ENCODE peak calls at places on chromosome 13, in ten cellular contexts. L, G, I, W, P, A, T, H, K and Z are unnamed samples.
A peak's percentile ranks its signal among the peaks of the same experiment; 100 is the strongest.

GRCh38 chr13:33026489-33027152 is 10.4 kb downstream of the KL start:
- DNase-seq in H (no peak), I (no peak), L (no peak), W (no peak), T (no peak), G (no peak), K (no peak), A (no peak), P (no peak), Z (no peak)

GRCh38 chr13:48641404-48641803 is 12.3 kb upstream of the CYSLTR2 start:
- DNase-seq in A (no peak), K (no peak), I (no peak), H (no peak), P (no peak), W (no peak), T (no peak), G (no peak), L (no peak), Z (no peak)

GRCh38 chr13:40313269-40314200 is 352.9 kb downstream of the FOXO1 start:
- DNase-seq in K (no peak), G (no peak), P (no peak), W (no peak), L (peak; percentile 90), H (peak; percentile 65), T (no peak), I (no peak), A (no peak), Z (peak; percentile 55)

GRCh38 chr13:23320926-23321533 is 112.5 kb downstream of the SACS start:
- DNase-seq in T (no peak), I (no peak), G (no peak), H (no peak), W (no peak), P (no peak), K (no peak), A (no peak), L (no peak), Z (no peak)

GRCh38 chr13:78604782-78605611 is 1.6 kb upstream of the POU4F1 start:
- DNase-seq in W (peak; percentile 8), P (no peak), G (no peak), K (no peak), A (no peak), H (no peak), I (no peak), T (no peak), L (no peak), Z (peak; percentile 26)

GRCh38 chr13:59643906-59644626 is 519.7 kb downstream of the DIAPH3 start:
- DNase-seq in T (no peak), I (no peak), W (no peak), A (no peak), L (no peak), H (no peak), K (no peak), G (no peak), P (no peak), Z (no peak)

GRCh38 chr13:112733661-112734379 is 44.0 kb downstream of the ATP11A start:
- DNase-seq in I (peak; percentile 74), G (no peak), K (no peak), A (no peak), T (no peak), P (peak; percentile 45), H (peak; percentile 27), W (no peak), L (no peak), Z (no peak)

GRCh38 chr13:21234537-21234936 is 58.1 kb downstream of the MRPL57 start:
- DNase-seq in P (no peak), A (no peak), G (no peak), W (no peak), H (no peak), T (no peak), L (no peak), I (peak; percentile 77), K (no peak), Z (no peak)

GRCh38 chr13:104105418-104106355 is 1039.5 kb upstream of the SLC10A2 start:
- DNase-seq in I (no peak), G (no peak), P (no peak), A (no peak), K (no peak), T (no peak), H (peak; percentile 6), L (no peak), W (no peak), Z (no peak)

GRCh38 chr13:92821324-92821723 is 405.3 kb upstream of the GPC6 start:
- DNase-seq in T (no peak), K (no peak), H (no peak), L (no peak), A (no peak), W (no peak), I (no peak), P (no peak), G (no peak), Z (no peak)

GRCh38 chr13:61417171-61417570 is 1.5 kb upstream of the PCDH20 start:
- DNase-seq in T (no peak), L (no peak), P (no peak), H (no peak), I (no peak), W (no peak), A (no peak), K (no peak), G (no peak), Z (no peak)

GRCh38 chr13:92745233-92745632 is 481.4 kb upstream of the GPC6 start:
- DNase-seq in H (peak; percentile 26), G (no peak), A (no peak), W (no peak), T (no peak), P (no peak), K (no peak), L (no peak), I (no peak), Z (no peak)

GRCh38 chr13:72782717-72783116 is 784 bp downstream of the PIBF1 start:
- DNase-seq in W (peak; percentile 10), L (peak; percentile 49), G (no peak), A (no peak), T (no peak), P (no peak), H (peak; percentile 50), K (peak; percentile 7), I (peak; percentile 9), Z (peak; percentile 35)

GRCh38 chr13:20553309-20553708 is 13.6 kb upstream of the IFT88 start:
- DNase-seq in L (no peak), T (no peak), I (no peak), P (no peak), K (no peak), H (no peak), W (no peak), G (no peak), A (no peak), Z (no peak)

GRCh38 chr13:60229708-60230272 is 66.1 kb upstream of the DIAPH3 start:
- DNase-seq in K (no peak), W (no peak), T (no peak), G (no peak), P (no peak), A (no peak), L (no peak), H (peak; percentile 77), I (no peak), Z (no peak)

GRCh38 chr13:31699650-31700049 is 39.7 kb upstream of the RXFP2 start:
- DNase-seq in A (no peak), K (no peak), T (no peak), G (no peak), L (peak; percentile 25), H (no peak), W (no peak), I (peak; percentile 54), P (peak; percentile 23), Z (no peak)

GRCh38 chr13:114096031-114096485 is 36.4 kb downstream of the RASA3 start:
- DNase-seq in A (no peak), P (no peak), I (peak; percentile 27), W (no peak), L (no peak), H (no peak), T (no peak), K (no peak), G (no peak), Z (no peak)

GRCh38 chr13:94395889-94396288 is 83.6 kb downstream of the DCT start:
- DNase-seq in W (no peak), G (no peak), L (no peak), K (no peak), H (no peak), I (no peak), T (no peak), P (peak; percentile 91), A (no peak), Z (no peak)

DNA sequence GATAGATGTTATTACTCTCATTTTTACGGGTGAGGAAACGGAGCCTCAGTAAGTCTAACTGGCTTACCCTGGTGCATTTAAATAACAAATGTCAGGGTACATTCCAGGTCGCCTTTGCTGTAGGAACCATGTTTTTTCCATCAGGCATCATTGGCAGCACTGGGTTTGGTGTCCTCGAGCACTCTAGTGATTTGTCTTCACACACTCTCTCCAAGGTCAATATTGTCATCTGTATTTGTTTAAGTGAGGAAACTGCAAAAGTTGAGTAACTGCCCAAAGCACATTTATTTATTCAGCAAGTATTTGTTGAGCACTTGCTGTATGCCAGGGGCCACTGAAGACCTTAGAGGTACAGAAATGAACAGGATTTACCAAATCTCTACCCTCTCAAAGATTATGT is 78.6 kb downstream of the DCT start:
- DNase-seq in W (no peak), H (no peak), A (no peak), K (no peak), P (no peak), I (no peak), G (no peak), T (no peak), L (no peak), Z (no peak)
- H3K4me3 ChIP-seq in W (no peak overlapping the region), H (no peak overlapping the region), A (no peak overlapping the region), K (no peak overlapping the region), P (no peak overlapping the region), I (no peak overlapping the region), G (no peak overlapping the region), T (no peak overlapping the region), L (no peak overlapping the region), Z (no peak overlapping the region)

GRCh38 chr13:62512194-62513141 is 1096.8 kb upstream of the PCDH20 start:
- DNase-seq in H (peak; percentile 1), K (peak; percentile 0), T (no peak), I (peak; percentile 26), P (peak; percentile 61), L (peak; percentile 22), W (peak; percentile 32), A (no peak), G (peak; percentile 35), Z (peak; percentile 40)
- TF ChIP-seq CTCF in H (peak; percentile 65), K (peak; percentile 80), T (no peak), I (peak; percentile 32), P (peak; percentile 62), L (peak; percentile 50), W (peak; percentile 54), A (no peak), G (no peak), Z (peak; percentile 72)

GRCh38 chr13:98515804-98516465 is 61.0 kb downstream of the STK24 start:
- DNase-seq in T (no peak), W (no peak), I (no peak), P (no peak), A (no peak), K (no peak), L (no peak), G (no peak), H (peak; percentile 58), Z (no peak)
- H3K4me3 ChIP-seq in T (no peak overlapping the region), W (no peak overlapping the region), I (no peak overlapping the region), P (no peak overlapping the region), A (no peak overlapping the region), K (no peak overlapping the region), L (no peak overlapping the region), G (no peak overlapping the region), H (no peak overlapping the region), Z (no peak overlapping the region)

DNA sequence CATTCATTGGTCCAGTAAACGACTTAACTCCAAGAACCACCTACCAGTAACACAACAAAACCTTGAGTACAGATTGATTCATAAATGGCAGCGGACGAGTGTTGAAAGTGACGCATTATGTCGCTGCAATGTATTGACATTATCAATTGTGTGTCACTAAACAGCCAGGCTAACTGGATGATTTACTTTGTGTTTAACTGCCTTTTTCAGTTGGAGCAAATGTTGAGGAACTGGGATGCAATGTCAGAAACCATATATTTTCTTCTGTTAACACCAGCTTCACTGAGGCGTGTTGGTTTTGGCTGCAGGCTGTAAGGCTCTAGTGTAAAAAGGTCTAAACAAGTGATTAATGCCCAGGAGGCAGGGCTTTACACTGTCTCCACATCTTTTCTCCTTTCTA is 80.2 kb downstream of the GGACT start:
- DNase-seq in T (no peak), I (no peak), P (no peak), H (peak; percentile 13), G (no peak), L (no peak), A (no peak), K (no peak), W (no peak), Z (no peak)
- TF ChIP-seq CTCF in T (no peak), I (no peak), P (no peak), H (no peak), G (no peak), L (no peak), A (no peak), K (no peak), W (no peak), Z (no peak)